ENCODE peak calls at places on chromosomes 7 and 10, in nine cellular contexts. K, B, R, Q, L, M, O, X and D are unnamed samples.

GRCh38 chr7:130278892-130279690 is 12.4 kb downstream of the CPA2 start:
- DNase-seq in K (no peak), B (no peak), R (no peak), Q (no peak), L (peak; percentile 94), M (no peak), O (no peak), X (no peak), D (no peak)

GRCh38 chr7:106177295-106177690 is 65.2 kb upstream of the SYPL1 start:
- DNase-seq in K (no peak), B (no peak), R (no peak), Q (no peak), L (peak; percentile 24), M (no peak), O (no peak), X (no peak), D (no peak)

GRCh38 chr10:35306852-35307251 is 29.5 kb upstream of the CCNY start:
- DNase-seq in K (no peak), B (no peak), R (no peak), Q (no peak), L (peak; percentile 50), M (no peak), O (no peak), X (peak; percentile 70), D (no peak)

GRCh38 chr7:80478683-80479082 is 33.2 kb downstream of the GNAT3 start:
- DNase-seq in K (no peak), B (no peak), R (no peak), Q (no peak), L (peak; percentile 76), M (no peak), O (no peak), X (no peak), D (no peak)

GRCh38 chr7:111292026-111292430 is 201.1 kb downstream of the LRRN3 start:
- DNase-seq in K (no peak), B (no peak), R (no peak), Q (no peak), L (peak; percentile 24), M (no peak), O (no peak), X (no peak), D (no peak)

GRCh38 chr10:12914111-12914510 is 87.4 kb downstream of the CCDC3 start:
- DNase-seq in K (no peak), B (no peak), R (no peak), Q (no peak), L (no peak), M (no peak), O (no peak), X (no peak), D (no peak)

GRCh38 chr10:58818889-58819288 is 306.2 kb downstream of the BICC1 start:
- DNase-seq in K (no peak), B (no peak), R (no peak), Q (no peak), L (peak; percentile 79), M (no peak), O (no peak), X (no peak), D (no peak)

GRCh38 chr7:76300210-76300731 is 2.2 kb upstream of the HSPB1 start:
- DNase-seq in K (no peak), B (no peak), R (no peak), Q (no peak), L (peak; percentile 82), M (no peak), O (no peak), X (peak; percentile 65), D (peak; percentile 39)

GRCh38 chr10:86667421-86668181 is 710 bp upstream of the LDB3 start:
- DNase-seq in K (no peak), B (no peak), R (peak; percentile 75), Q (peak; percentile 76), L (no peak), M (no peak), O (no peak), X (no peak), D (no peak)

GRCh38 chr10:86665218-86665607 is 3.1 kb upstream of the LDB3 start:
- DNase-seq in K (no peak), B (no peak), R (no peak), Q (peak; percentile 11), L (no peak), M (no peak), O (no peak), X (no peak), D (no peak)

GRCh38 chr10:86664370-86665217 is 3.7 kb upstream of the LDB3 start:
- DNase-seq in K (peak; percentile 44), B (no peak), R (peak; percentile 78), Q (peak; percentile 77), L (no peak), M (no peak), O (no peak), X (no peak), D (no peak)

GRCh38 chr10:86665868-86666267 is 2.4 kb upstream of the LDB3 start:
- DNase-seq in K (no peak), B (no peak), R (peak; percentile 62), Q (peak; percentile 60), L (no peak), M (no peak), O (no peak), X (no peak), D (no peak)

DNA sequence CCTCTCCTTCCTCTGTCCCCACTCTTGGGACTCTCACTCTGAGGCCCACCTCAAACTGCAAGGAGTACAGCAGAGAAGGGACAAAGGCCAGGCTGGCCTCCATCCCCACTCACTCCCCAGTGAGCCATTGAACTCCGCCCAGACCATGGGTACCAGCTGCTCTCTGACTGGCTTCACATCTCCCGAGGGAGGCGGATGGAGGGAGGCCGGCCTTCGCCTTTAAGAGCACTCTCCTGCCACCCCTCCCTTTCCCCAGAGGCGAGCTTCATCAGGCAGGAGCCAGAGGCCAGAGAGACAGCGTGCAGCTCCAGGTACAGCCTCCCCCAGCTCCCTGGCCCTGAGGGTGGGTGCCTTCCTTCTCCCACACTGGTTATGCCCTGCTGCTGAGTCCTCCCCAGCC is 1.8 kb upstream of the LDB3 start:
- DNase-seq in K (no peak), B (no peak), R (no peak), Q (peak; percentile 72), L (no peak), M (no peak), O (no peak), X (no peak), D (no peak)
- H3K27ac ChIP-seq in K (no peak overlapping the region), B (no peak overlapping the region), R (peak overlapping the region; percentile 93), Q (peak overlapping the region; percentile 97), L (no peak overlapping the region), M (no peak overlapping the region), O (no peak overlapping the region), X (peak overlapping the region; percentile 85), D (no peak overlapping the region)

DNA sequence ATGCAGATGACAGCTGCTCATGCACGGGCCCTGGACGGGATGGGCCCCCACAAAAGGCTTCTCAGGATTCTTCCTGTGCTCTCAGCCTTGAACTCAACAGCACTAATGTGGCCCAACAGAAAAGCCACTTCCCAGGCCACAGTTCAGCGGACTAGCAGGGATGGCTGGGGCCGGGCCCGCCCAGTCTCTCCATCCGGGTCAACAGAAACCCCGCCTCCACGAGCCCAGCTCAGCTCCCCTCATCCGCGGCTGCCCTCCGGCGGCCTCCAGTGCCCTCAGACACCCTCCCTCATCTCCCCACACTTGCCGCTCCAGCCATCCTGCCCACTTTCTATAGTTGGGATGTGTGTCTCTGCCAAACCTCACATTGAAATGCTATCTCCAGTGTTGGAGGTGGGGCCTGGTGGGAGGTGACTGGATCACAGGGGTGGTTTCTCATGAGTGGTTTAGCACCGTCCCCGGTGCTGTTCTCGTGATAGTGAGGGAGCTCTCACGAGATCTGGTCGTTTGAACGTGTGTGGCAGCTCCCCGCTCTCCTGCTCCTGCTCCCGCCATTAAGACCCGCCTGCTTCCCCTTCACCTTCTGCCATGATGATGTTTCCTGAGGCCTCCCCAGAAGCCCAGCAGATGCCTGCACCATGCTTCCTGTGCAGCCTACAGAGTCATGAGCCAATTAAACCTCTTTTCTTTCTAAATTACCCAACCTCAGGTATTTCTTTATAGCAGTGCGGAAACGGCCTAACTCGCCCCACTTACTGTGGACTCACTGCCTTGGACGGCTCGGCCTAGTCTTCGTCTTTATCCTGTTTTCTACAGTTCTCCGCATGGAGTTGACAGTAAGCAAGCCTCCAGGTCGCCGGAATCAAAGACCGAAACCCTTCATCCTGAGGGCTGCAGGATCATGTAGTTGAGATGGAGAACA is 169.9 kb upstream of the RNF32 start:
- DNase-seq in K (peak; percentile 43), B (peak; percentile 64), R (no peak), Q (no peak), L (no peak), M (no peak), O (no peak), X (no peak), D (no peak)
- TF ChIP-seq CTCF in K (no peak), B (no peak), R (no peak), Q (no peak), L (no peak), M (no peak), O (no peak), X (no peak), D (no peak)

GRCh38 chr10:44995581-44995913 is 5.2 kb upstream of the ZNF22 start:
- DNase-seq in K (no peak), B (no peak), R (no peak), Q (no peak), L (no peak), M (peak; percentile 42), O (no peak), X (no peak), D (no peak)

GRCh38 chr10:44993226-44993921 is 7.3 kb upstream of the ZNF22 start:
- DNase-seq in K (peak; percentile 11), B (peak; percentile 36), R (no peak), Q (peak; percentile 14), L (no peak), M (no peak), O (no peak), X (no peak), D (peak; percentile 3)

GRCh38 chr10:44995914-44996633 is 4.6 kb upstream of the ZNF22 start:
- DNase-seq in K (peak; percentile 81), B (peak; percentile 38), R (peak; percentile 73), Q (no peak), L (peak; percentile 71), M (no peak), O (no peak), X (peak; percentile 71), D (peak; percentile 51)

GRCh38 chr10:44993922-44994751 is 6.6 kb upstream of the ZNF22 start:
- DNase-seq in K (peak; percentile 12), B (peak; percentile 58), R (no peak), Q (no peak), L (peak; percentile 78), M (no peak), O (no peak), X (no peak), D (no peak)

DNA sequence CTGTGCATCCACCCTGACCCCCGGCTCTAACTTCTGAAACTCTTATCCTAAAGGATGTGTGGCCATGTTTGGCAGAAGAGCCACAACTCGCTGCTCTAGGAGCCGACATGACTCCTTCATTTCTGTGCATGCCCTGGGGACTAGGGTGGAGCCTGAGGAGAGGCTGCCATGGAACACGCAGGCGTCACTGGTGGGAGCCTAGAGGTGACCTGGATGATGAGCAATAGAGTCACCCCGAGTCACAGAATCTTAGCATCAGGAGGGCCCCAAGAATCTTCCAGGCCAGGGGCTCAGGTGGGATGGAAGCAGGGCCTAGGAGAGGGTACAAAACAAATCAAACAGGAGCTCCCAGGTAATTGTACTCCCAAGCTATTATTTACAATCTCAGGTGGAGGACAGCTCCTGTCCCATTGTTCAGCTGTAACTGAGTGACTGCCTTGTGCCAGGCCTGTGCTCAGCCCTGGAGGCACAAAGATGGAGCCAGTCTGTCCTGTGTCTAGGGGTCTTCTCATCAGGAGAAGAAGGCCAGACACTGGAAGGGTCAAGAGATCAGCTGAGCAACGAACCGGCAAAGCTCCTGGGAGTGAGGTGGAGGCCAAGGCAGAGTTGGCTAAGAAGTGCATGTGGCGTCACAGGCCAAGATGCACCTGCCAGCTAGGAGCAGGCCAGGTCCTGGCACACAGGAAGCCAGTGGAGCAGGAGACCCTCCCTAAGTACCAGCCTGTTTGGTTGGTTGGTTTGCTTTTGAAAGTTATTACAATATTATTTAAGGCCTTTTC is 5.8 kb upstream of the ZNF22 start:
- DNase-seq in K (peak; percentile 12), B (no peak), R (no peak), Q (peak; percentile 29), L (no peak), M (no peak), O (no peak), X (no peak), D (peak; percentile 80)
- H3K27ac ChIP-seq in K (peak overlapping the region; percentile 86), B (no peak overlapping the region), R (peak overlapping the region; percentile 98), Q (peak overlapping the region; percentile 98), L (peak overlapping the region; percentile 97), M (peak overlapping the region; percentile 11), O (no peak overlapping the region), X (peak overlapping the region; percentile 96), D (peak overlapping the region; percentile 92)

DNA sequence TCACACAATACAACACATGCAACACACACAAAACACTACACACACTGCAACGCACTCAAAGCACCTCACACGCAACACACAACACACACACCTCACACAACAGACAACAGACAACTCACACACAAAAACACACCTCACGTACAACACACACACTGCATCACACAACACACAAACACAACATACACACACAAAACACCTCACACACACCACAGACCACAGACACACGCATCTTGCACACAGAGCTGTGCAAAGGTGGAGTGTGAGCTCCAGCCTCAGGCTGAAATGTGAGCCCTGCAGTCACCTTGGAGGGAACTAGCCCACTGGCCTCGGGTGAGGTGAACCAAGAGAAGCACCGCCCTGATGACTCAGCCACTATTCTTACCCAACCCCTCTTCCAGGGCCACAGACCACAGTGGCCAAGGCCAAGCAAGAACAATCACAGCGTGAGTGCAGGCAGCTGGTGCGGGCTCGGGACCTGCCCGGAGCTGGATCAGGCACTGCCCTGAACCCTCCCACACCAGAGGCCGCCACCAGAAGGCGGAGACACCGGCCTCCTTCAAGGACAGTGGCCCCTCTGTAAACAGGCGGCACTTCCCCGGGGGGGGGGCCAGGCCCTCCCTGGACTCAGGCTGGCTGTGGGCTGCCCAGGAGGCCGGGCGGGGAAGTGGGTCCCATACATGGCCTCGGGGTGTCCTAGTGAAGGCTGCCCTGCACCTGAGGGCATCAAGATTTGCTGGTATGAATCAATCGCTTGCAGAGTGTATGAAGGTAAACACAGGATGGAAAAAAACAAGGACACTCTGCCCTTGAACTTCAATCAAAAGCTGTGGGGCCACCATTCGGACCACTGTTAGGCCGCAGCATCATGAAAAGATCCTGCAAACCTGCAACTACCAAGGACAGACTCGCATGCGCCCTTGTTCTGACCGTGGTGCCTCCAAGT is 106.7 kb downstream of the TNS3 start:
- DNase-seq in K (peak; percentile 94), B (peak; percentile 90), R (peak; percentile 86), Q (peak; percentile 81), L (peak; percentile 96), M (peak; percentile 83), O (no peak), X (peak; percentile 94), D (peak; percentile 87)
- TF ChIP-seq CTCF in K (no peak), B (no peak), R (no peak), Q (peak; percentile 41), L (no peak), M (no peak), O (no peak), X (no peak), D (no peak)